ENCODE peak calls at places on chromosomes 16 and 17, in seven cellular contexts. One of them, this sample, is unnamed.

GRCh38 chr16:3131755-3132377 is 3.0 kb upstream of the ZNF213 start:
- DNase-seq in left lung: peak
- DNase-seq in RWPE1: peak
- DNase-seq in Peyer's patch: peak
- DNase-seq in neural progenitor cell: peak
- DNase-seq in fibroblast of villous mesenchyme: peak
- DNase-seq in fibroblast of mammary gland: peak
- DNase-seq in this sample: peak

GRCh38 chr16:80656731-80657150 is 115.9 kb downstream of the DYNLRB2 start:
- DNase-seq in fibroblast of villous mesenchyme: peak
- DNase-seq in fibroblast of mammary gland: no peak
- DNase-seq in neural progenitor cell: peak
- DNase-seq in Peyer's patch: no peak
- DNase-seq in left lung: no peak
- DNase-seq in RWPE1: no peak
- DNase-seq in this sample: no peak

GRCh38 chr16:19084139-19084538 is 16.7 kb downstream of the COQ7 start:
- DNase-seq in neural progenitor cell: no peak
- DNase-seq in fibroblast of villous mesenchyme: no peak
- DNase-seq in fibroblast of mammary gland: no peak
- DNase-seq in Peyer's patch: no peak
- DNase-seq in RWPE1: no peak
- DNase-seq in left lung: no peak
- DNase-seq in this sample: no peak

GRCh38 chr16:12462690-12463646 is 340.7 kb downstream of the CPPED1 start:
- DNase-seq in fibroblast of villous mesenchyme: peak
- DNase-seq in neural progenitor cell: no peak
- DNase-seq in left lung: no peak
- DNase-seq in fibroblast of mammary gland: peak
- DNase-seq in Peyer's patch: no peak
- DNase-seq in RWPE1: no peak
- DNase-seq in this sample: no peak

GRCh38 chr17:77877674-77878355 is 80.7 kb upstream of the TNRC6C start:
- DNase-seq in fibroblast of villous mesenchyme: no peak
- DNase-seq in neural progenitor cell: no peak
- DNase-seq in RWPE1: no peak
- DNase-seq in Peyer's patch: no peak
- DNase-seq in fibroblast of mammary gland: no peak
- DNase-seq in left lung: peak
- DNase-seq in this sample: no peak

GRCh38 chr16:22031483-22032083 is 23.7 kb downstream of the MOSMO start:
- DNase-seq in left lung: no peak
- DNase-seq in Peyer's patch: no peak
- DNase-seq in RWPE1: no peak
- DNase-seq in fibroblast of villous mesenchyme: no peak
- DNase-seq in fibroblast of mammary gland: no peak
- DNase-seq in neural progenitor cell: no peak
- DNase-seq in this sample: no peak

GRCh38 chr17:4488989-4489595 is 9.6 kb upstream of the SPNS2 start:
- DNase-seq in neural progenitor cell: no peak
- DNase-seq in left lung: no peak
- DNase-seq in fibroblast of villous mesenchyme: no peak
- DNase-seq in Peyer's patch: no peak
- DNase-seq in RWPE1: peak
- DNase-seq in fibroblast of mammary gland: no peak
- DNase-seq in this sample: peak

GRCh38 chr16:1505073-1505844 is 12.1 kb downstream of the TELO2 start:
- DNase-seq in fibroblast of villous mesenchyme: no peak
- DNase-seq in fibroblast of mammary gland: no peak
- DNase-seq in neural progenitor cell: no peak
- DNase-seq in Peyer's patch: no peak
- DNase-seq in left lung: peak
- DNase-seq in RWPE1: no peak
- DNase-seq in this sample: no peak

GRCh38 chr17:16342979-16343378 is 10.3 kb downstream of the CENPV start:
- DNase-seq in RWPE1: no peak
- DNase-seq in fibroblast of villous mesenchyme: no peak
- DNase-seq in fibroblast of mammary gland: peak
- DNase-seq in neural progenitor cell: no peak
- DNase-seq in Peyer's patch: no peak
- DNase-seq in left lung: no peak
- DNase-seq in this sample: no peak

GRCh38 chr16:301950-302349 is 19.0 kb downstream of the PDIA2 start:
- DNase-seq in left lung: peak
- DNase-seq in fibroblast of mammary gland: no peak
- DNase-seq in fibroblast of villous mesenchyme: no peak
- DNase-seq in Peyer's patch: no peak
- DNase-seq in RWPE1: no peak
- DNase-seq in neural progenitor cell: no peak
- DNase-seq in this sample: no peak

GRCh38 chr16:9115277-9115676 is 23.8 kb downstream of the HAPSTR1 start:
- DNase-seq in fibroblast of villous mesenchyme: no peak
- DNase-seq in Peyer's patch: no peak
- DNase-seq in left lung: no peak
- DNase-seq in neural progenitor cell: no peak
- DNase-seq in fibroblast of mammary gland: no peak
- DNase-seq in RWPE1: peak
- DNase-seq in this sample: no peak

GRCh38 chr17:82963104-82963950 is 116.1 kb upstream of the METRNL start:
- DNase-seq in fibroblast of villous mesenchyme: peak
- DNase-seq in left lung: peak
- DNase-seq in neural progenitor cell: peak
- DNase-seq in Peyer's patch: peak
- DNase-seq in fibroblast of mammary gland: peak
- DNase-seq in RWPE1: peak
- DNase-seq in this sample: no peak

DNA sequence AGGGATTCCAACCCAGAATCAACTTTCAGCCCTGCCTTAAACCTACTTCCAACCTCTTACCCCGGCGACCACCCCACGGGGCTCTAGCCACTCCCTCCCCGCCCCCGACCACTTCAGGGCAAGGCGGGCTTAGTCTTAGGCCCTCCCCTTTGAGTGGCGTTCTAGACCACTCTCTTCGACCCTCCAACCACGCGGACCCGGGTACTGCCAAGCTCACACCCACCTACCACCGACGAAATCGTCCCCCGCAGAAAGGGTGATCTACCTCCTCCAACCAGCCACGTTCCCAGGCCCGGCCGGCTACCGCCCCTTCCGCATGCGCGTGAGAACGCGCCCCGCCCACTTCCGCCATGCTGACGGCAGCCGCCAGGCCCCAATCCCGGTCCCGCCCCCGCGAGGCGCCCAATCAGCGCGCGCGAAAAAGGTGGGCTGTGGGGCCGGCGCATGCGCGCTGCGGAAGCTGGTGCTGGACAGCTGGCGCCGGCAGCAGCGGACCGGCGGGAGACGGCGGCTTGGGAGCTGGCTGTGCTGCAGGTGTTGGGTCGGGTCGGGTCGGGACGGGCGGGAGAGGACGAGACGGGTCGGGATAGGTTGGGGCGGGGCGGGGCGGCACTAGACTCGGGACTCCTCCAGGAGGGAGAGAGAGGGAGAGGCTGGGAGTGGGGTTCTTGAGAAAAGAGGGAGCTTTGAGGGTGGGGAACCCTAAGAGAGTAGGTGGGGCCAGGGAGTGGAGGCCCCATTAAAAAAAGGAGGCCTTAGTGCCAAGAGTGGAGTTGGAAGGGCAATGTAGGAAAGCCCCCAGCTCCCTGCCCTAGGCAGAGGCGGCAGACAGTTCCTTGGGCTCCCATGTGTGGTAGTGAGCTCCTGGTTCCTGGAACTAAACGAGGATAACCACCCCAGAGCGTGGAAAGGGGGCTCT is at the start of gene NAT9:
- DNase-seq in Peyer's patch: peak
- DNase-seq in fibroblast of villous mesenchyme: peak
- DNase-seq in fibroblast of mammary gland: peak
- DNase-seq in left lung: peak
- DNase-seq in RWPE1: peak
- DNase-seq in neural progenitor cell: peak
- DNase-seq in this sample: peak
- TF ChIP-seq CTCF in Peyer's patch: no peak
- TF ChIP-seq CTCF in fibroblast of villous mesenchyme: no peak
- TF ChIP-seq CTCF in fibroblast of mammary gland: no peak
- TF ChIP-seq CTCF in left lung: no peak
- TF ChIP-seq CTCF in RWPE1: no peak
- TF ChIP-seq CTCF in neural progenitor cell: no peak
- TF ChIP-seq CTCF in this sample: no peak

GRCh38 chr17:67376892-67377726 is at the start of gene PITPNC1:
- DNase-seq in fibroblast of mammary gland: peak
- DNase-seq in neural progenitor cell: peak
- DNase-seq in RWPE1: peak
- DNase-seq in fibroblast of villous mesenchyme: peak
- DNase-seq in Peyer's patch: peak
- DNase-seq in left lung: peak
- DNase-seq in this sample: peak
- TF ChIP-seq CTCF in fibroblast of mammary gland: no peak
- TF ChIP-seq CTCF in neural progenitor cell: no peak
- TF ChIP-seq CTCF in RWPE1: no peak
- TF ChIP-seq CTCF in fibroblast of villous mesenchyme: no peak
- TF ChIP-seq CTCF in Peyer's patch: peak
- TF ChIP-seq CTCF in left lung: no peak
- TF ChIP-seq CTCF in this sample: no peak

GRCh38 chr17:58336456-58337094 is 8.0 kb upstream of the TSPOAP1 start:
- DNase-seq in fibroblast of villous mesenchyme: peak
- DNase-seq in left lung: no peak
- DNase-seq in RWPE1: no peak
- DNase-seq in fibroblast of mammary gland: peak
- DNase-seq in Peyer's patch: no peak
- DNase-seq in neural progenitor cell: no peak
- DNase-seq in this sample: no peak

GRCh38 chr17:58338907-58339774 is 10.5 kb upstream of the TSPOAP1 start:
- DNase-seq in fibroblast of villous mesenchyme: peak
- DNase-seq in left lung: peak
- DNase-seq in RWPE1: no peak
- DNase-seq in neural progenitor cell: peak
- DNase-seq in fibroblast of mammary gland: peak
- DNase-seq in Peyer's patch: peak
- DNase-seq in this sample: peak

GRCh38 chr17:58337126-58337599 is 8.6 kb upstream of the TSPOAP1 start:
- DNase-seq in fibroblast of villous mesenchyme: no peak
- DNase-seq in Peyer's patch: peak
- DNase-seq in left lung: no peak
- DNase-seq in fibroblast of mammary gland: no peak
- DNase-seq in RWPE1: no peak
- DNase-seq in neural progenitor cell: no peak
- DNase-seq in this sample: no peak

GRCh38 chr17:58338454-58338841 is 9.9 kb upstream of the TSPOAP1 start:
- DNase-seq in fibroblast of villous mesenchyme: no peak
- DNase-seq in Peyer's patch: no peak
- DNase-seq in RWPE1: no peak
- DNase-seq in neural progenitor cell: no peak
- DNase-seq in left lung: no peak
- DNase-seq in fibroblast of mammary gland: no peak
- DNase-seq in this sample: no peak

DNA sequence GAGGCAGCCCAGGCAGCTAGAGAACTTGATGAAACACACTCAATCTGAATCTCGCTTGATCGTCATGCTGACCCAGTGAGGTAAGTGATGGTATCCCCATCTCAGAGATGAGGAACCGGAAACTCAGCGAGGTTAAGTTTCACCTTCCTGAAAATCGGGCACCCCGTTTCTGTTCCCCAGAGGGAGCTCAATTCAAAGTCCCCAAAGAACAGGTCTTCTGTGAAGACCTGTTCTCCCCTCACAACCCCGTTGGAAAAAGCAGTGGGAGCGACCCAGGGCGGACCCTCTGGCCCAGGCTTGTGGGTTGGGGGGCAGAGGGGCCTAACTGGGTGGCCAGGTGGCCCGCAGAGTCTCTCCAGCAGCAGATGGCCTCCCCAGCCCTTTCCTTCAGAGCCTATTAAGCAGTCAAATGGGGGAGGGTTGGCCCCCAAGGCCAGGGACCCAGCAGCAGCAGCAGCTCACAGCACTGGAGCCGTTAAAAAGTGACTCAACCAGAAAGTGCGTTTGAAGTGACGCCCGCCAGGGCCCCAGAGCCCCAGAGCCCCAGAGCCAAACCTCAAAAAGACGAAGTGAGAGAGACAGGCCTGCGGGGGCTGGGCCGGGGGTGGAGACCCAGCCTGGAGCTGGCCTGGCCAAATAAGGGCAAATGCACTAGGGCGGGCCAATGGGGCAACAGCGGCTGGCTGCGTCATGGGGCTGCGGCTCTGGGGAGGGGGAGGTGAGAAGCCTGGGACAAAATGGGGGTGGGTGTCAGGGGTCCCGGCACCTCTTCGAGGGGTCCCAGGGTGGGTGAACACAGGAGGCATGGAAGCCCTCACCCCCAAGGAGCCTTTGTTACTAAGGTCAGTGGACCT is 9.2 kb upstream of the TSPOAP1 start:
- DNase-seq in RWPE1: no peak
- DNase-seq in neural progenitor cell: peak
- DNase-seq in left lung: peak
- DNase-seq in Peyer's patch: peak
- DNase-seq in fibroblast of villous mesenchyme: peak
- DNase-seq in fibroblast of mammary gland: peak
- DNase-seq in this sample: peak
- TF ChIP-seq CTCF in RWPE1: no peak
- TF ChIP-seq CTCF in neural progenitor cell: no peak
- TF ChIP-seq CTCF in left lung: no peak
- TF ChIP-seq CTCF in Peyer's patch: no peak
- TF ChIP-seq CTCF in fibroblast of villous mesenchyme: no peak
- TF ChIP-seq CTCF in fibroblast of mammary gland: no peak
- TF ChIP-seq CTCF in this sample: no peak

DNA sequence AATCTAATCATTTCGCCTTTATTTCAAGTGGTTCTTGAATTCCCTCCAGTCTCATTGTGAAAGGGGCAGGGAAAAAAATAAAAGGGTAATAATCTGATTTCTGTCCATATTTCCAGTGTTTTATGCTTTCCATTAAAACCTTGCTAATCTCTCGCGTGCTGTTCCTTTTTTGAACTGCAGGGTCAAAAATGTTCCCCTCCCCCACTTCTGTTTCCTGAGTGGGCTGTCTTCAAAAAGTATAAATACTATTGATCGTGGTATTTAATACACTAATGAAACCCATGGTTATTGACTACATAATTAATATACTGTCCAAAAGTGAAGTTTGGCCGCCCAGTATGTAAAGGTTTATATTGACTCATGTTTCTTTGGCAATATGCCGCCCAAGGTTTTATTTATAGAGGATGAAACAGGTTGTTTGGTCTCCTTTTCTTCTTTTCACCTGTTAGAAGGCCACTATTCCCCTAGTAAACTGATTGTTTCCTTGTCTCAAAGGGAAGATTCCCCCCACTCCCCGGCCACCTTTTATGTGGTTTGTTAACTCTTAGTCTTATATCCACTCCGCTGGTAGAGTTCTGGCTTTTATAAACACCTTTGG is 69.7 kb downstream of the RPA1 start:
- DNase-seq in fibroblast of mammary gland: no peak
- DNase-seq in Peyer's patch: no peak
- DNase-seq in RWPE1: no peak
- DNase-seq in neural progenitor cell: no peak
- DNase-seq in left lung: no peak
- DNase-seq in fibroblast of villous mesenchyme: no peak
- DNase-seq in this sample: no peak
- TF ChIP-seq CTCF in fibroblast of mammary gland: peak
- TF ChIP-seq CTCF in Peyer's patch: no peak
- TF ChIP-seq CTCF in RWPE1: no peak
- TF ChIP-seq CTCF in neural progenitor cell: no peak
- TF ChIP-seq CTCF in left lung: no peak
- TF ChIP-seq CTCF in fibroblast of villous mesenchyme: peak
- TF ChIP-seq CTCF in this sample: peak

GRCh38 chr17:45648642-45649041 is 135.5 kb upstream of the CRHR1 start:
- DNase-seq in fibroblast of mammary gland: no peak
- DNase-seq in RWPE1: no peak
- DNase-seq in left lung: no peak
- DNase-seq in Peyer's patch: no peak
- DNase-seq in neural progenitor cell: peak
- DNase-seq in fibroblast of villous mesenchyme: no peak
- DNase-seq in this sample: no peak
- TF ChIP-seq CTCF in fibroblast of mammary gland: peak
- TF ChIP-seq CTCF in RWPE1: no peak
- TF ChIP-seq CTCF in left lung: no peak
- TF ChIP-seq CTCF in Peyer's patch: no peak
- TF ChIP-seq CTCF in neural progenitor cell: peak
- TF ChIP-seq CTCF in fibroblast of villous mesenchyme: peak
- TF ChIP-seq CTCF in this sample: no peak

This sample was measured in MCF 10A.